ENCODE peak calls at places on chromosomes 5 and 9, in nine cellular contexts. O is stimulated activated CD8-positive, alpha-beta memory T cell treated with anti-CD3 and anti-CD28 coated beads, Interleukin-15, amount 100 ng/mL, for 24 hours; Z is hypothalamus; S is foreskin fibroblast; W is activated CD4-positive, alpha-beta T cell treated with anti-CD3 and anti-CD28 coated beads, Interleukin-2, amount 10 ng/mL, durations not matched to agents 7 days and 5 days; A is HEK293T; L is GF-D8; B is skeletal muscle cell; C is AG09309. T is an unnamed sample.

GRCh38 chr9:91546574-91546973 is 122.9 kb upstream of the NFIL3 start:
- DNase-seq in O (no peak), Z (no peak), L (no peak), A (no peak), B (no peak), C (no peak), W (no peak), S (peak; percentile 36), T (no peak)

GRCh38 chr5:126525630-126526245 is 69.3 kb downstream of the ALDH7A1 start:
- DNase-seq in C (no peak), O (no peak), L (no peak), S (peak; percentile 49), B (no peak), W (no peak), Z (no peak), A (no peak), T (no peak)

GRCh38 chr5:66442951-66443445 is 153.2 kb upstream of the MAST4 start:
- DNase-seq in L (no peak), O (no peak), A (no peak), B (no peak), Z (no peak), W (no peak), S (no peak), C (no peak), T (no peak)

GRCh38 chr9:128713941-128714573 is 9.9 kb downstream of the ZDHHC12 start:
- DNase-seq in O (no peak), A (no peak), Z (no peak), C (no peak), L (no peak), B (no peak), S (no peak), W (no peak), T (no peak)

GRCh38 chr5:108606185-108606584 is 141.5 kb upstream of the FER start:
- DNase-seq in O (no peak), S (no peak), Z (no peak), B (no peak), A (no peak), C (no peak), L (no peak), W (no peak), T (no peak)

GRCh38 chr5:180785151-180785781 is 17.3 kb downstream of the MGAT1 start:
- DNase-seq in S (peak; percentile 81), W (no peak), L (no peak), A (no peak), C (peak; percentile 43), Z (no peak), B (no peak), O (no peak), T (no peak)

GRCh38 chr5:113022661-113023060 is 46.1 kb downstream of the DCP2 start:
- DNase-seq in W (peak; percentile 49), Z (no peak), A (no peak), O (no peak), S (no peak), L (no peak), C (no peak), B (no peak), T (peak; percentile 25)

GRCh38 chr5:133340822-133341221 is 271.5 kb downstream of the FSTL4 start:
- DNase-seq in C (no peak), O (no peak), L (no peak), A (no peak), Z (no peak), S (no peak), W (no peak), B (no peak), T (no peak)

GRCh38 chr5:52800394-52801213 is 12.9 kb downstream of the ITGA1 start:
- DNase-seq in O (peak; percentile 13), Z (peak; percentile 10), L (no peak), C (no peak), W (peak; percentile 58), A (peak; percentile 37), S (peak; percentile 87), B (no peak), T (peak; percentile 72)

GRCh38 chr9:125260564-125260963 is 1.1 kb upstream of the GAPVD1 start:
- DNase-seq in L (no peak), O (no peak), W (no peak), B (peak; percentile 14), Z (no peak), C (no peak), S (peak; percentile 68), A (no peak), T (no peak)

GRCh38 chr5:36200513-36200912 is 41.2 kb downstream of the NADK2 start:
- DNase-seq in S (no peak), L (no peak), Z (no peak), C (no peak), A (no peak), O (no peak), W (no peak), B (peak; percentile 39), T (no peak)